ENCODE peak calls at places on chromosomes 6 and 20, in seven cellular contexts. One of them, this sample, is unnamed.

GRCh38 chr20:63619086-63619485 is 7.8 kb downstream of the GMEB2 start:
- DNase-seq in fibroblast of pulmonary artery: no peak
- DNase-seq in A673: no peak
- DNase-seq in mammary epithelial cell: no peak
- DNase-seq in colonic mucosa: no peak
- DNase-seq in testis: no peak
- DNase-seq in mucosa of descending colon: no peak
- DNase-seq in this sample: no peak

GRCh38 chr6:131561925-131562707 is 10.9 kb upstream of the ARG1 start:
- DNase-seq in fibroblast of pulmonary artery: no peak
- DNase-seq in A673: no peak
- DNase-seq in mammary epithelial cell: no peak
- DNase-seq in colonic mucosa: no peak
- DNase-seq in testis: no peak
- DNase-seq in mucosa of descending colon: no peak
- DNase-seq in this sample: peak

GRCh38 chr6:49506569-49507111 is 6.9 kb downstream of the GLYATL3 start:
- DNase-seq in fibroblast of pulmonary artery: no peak
- DNase-seq in A673: no peak
- DNase-seq in mammary epithelial cell: no peak
- DNase-seq in colonic mucosa: peak
- DNase-seq in testis: no peak
- DNase-seq in mucosa of descending colon: peak
- DNase-seq in this sample: no peak

GRCh38 chr20:35592339-35592960 is 23.2 kb upstream of the SPAG4 start:
- DNase-seq in fibroblast of pulmonary artery: no peak
- DNase-seq in A673: peak
- DNase-seq in mammary epithelial cell: no peak
- DNase-seq in colonic mucosa: no peak
- DNase-seq in testis: no peak
- DNase-seq in mucosa of descending colon: no peak
- DNase-seq in this sample: no peak

GRCh38 chr6:41785254-41785653 is 2.2 kb upstream of the TOMM6 start:
- DNase-seq in fibroblast of pulmonary artery: no peak
- DNase-seq in A673: no peak
- DNase-seq in mammary epithelial cell: no peak
- DNase-seq in colonic mucosa: no peak
- DNase-seq in testis: no peak
- DNase-seq in mucosa of descending colon: no peak
- DNase-seq in this sample: no peak

GRCh38 chr6:170514908-170515307 is 38.2 kb downstream of the PSMB1 start:
- DNase-seq in fibroblast of pulmonary artery: no peak
- DNase-seq in A673: no peak
- DNase-seq in mammary epithelial cell: no peak
- DNase-seq in colonic mucosa: no peak
- DNase-seq in testis: no peak
- DNase-seq in mucosa of descending colon: no peak
- DNase-seq in this sample: no peak

GRCh38 chr6:8707956-8708772 is 272.8 kb upstream of the SLC35B3 start:
- DNase-seq in fibroblast of pulmonary artery: peak
- DNase-seq in A673: peak
- DNase-seq in mammary epithelial cell: peak
- DNase-seq in colonic mucosa: peak
- DNase-seq in testis: no peak
- DNase-seq in mucosa of descending colon: peak
- DNase-seq in this sample: peak

GRCh38 chr6:157670466-157671186 is 152.4 kb upstream of the SNX9 start:
- DNase-seq in fibroblast of pulmonary artery: no peak
- DNase-seq in A673: no peak
- DNase-seq in mammary epithelial cell: no peak
- DNase-seq in colonic mucosa: peak
- DNase-seq in testis: no peak
- DNase-seq in mucosa of descending colon: no peak
- DNase-seq in this sample: peak

GRCh38 chr20:57991211-57991841 is 237.1 kb downstream of the ANKRD60 start:
- DNase-seq in fibroblast of pulmonary artery: no peak
- DNase-seq in A673: peak
- DNase-seq in mammary epithelial cell: peak
- DNase-seq in colonic mucosa: peak
- DNase-seq in testis: no peak
- DNase-seq in mucosa of descending colon: peak
- DNase-seq in this sample: peak

GRCh38 chr6:16355699-16356481 is 117.5 kb downstream of the GMPR start:
- DNase-seq in fibroblast of pulmonary artery: peak
- DNase-seq in A673: no peak
- DNase-seq in mammary epithelial cell: no peak
- DNase-seq in colonic mucosa: no peak
- DNase-seq in testis: no peak
- DNase-seq in mucosa of descending colon: no peak
- DNase-seq in this sample: peak

GRCh38 chr6:79079425-79080130 is 1.5 kb upstream of the PHIP start:
- DNase-seq in fibroblast of pulmonary artery: peak
- DNase-seq in A673: no peak
- DNase-seq in mammary epithelial cell: no peak
- DNase-seq in colonic mucosa: no peak
- DNase-seq in testis: no peak
- DNase-seq in mucosa of descending colon: no peak
- DNase-seq in this sample: peak

GRCh38 chr6:51753635-51754034 is 333.8 kb downstream of the PKHD1 start:
- DNase-seq in fibroblast of pulmonary artery: no peak
- DNase-seq in A673: peak
- DNase-seq in mammary epithelial cell: peak
- DNase-seq in colonic mucosa: peak
- DNase-seq in testis: peak
- DNase-seq in mucosa of descending colon: peak
- DNase-seq in this sample: no peak

GRCh38 chr6:100176321-100176950 is 182.4 kb upstream of the MCHR2 start:
- DNase-seq in fibroblast of pulmonary artery: peak
- DNase-seq in A673: peak
- DNase-seq in mammary epithelial cell: peak
- DNase-seq in colonic mucosa: no peak
- DNase-seq in testis: no peak
- DNase-seq in mucosa of descending colon: peak
- DNase-seq in this sample: peak

GRCh38 chr6:16909599-16910360 is 148.5 kb upstream of the ATXN1 start:
- DNase-seq in fibroblast of pulmonary artery: peak
- DNase-seq in A673: no peak
- DNase-seq in mammary epithelial cell: peak
- DNase-seq in colonic mucosa: no peak
- DNase-seq in testis: no peak
- DNase-seq in mucosa of descending colon: no peak
- DNase-seq in this sample: peak

GRCh38 chr6:158686791-158687381 is 37.0 kb downstream of the SYTL3 start:
- DNase-seq in fibroblast of pulmonary artery: no peak
- DNase-seq in A673: no peak
- DNase-seq in mammary epithelial cell: no peak
- DNase-seq in colonic mucosa: peak
- DNase-seq in testis: no peak
- DNase-seq in mucosa of descending colon: no peak
- DNase-seq in this sample: no peak

GRCh38 chr6:36243562-36244212 is 26.2 kb upstream of the PNPLA1 start:
- DNase-seq in fibroblast of pulmonary artery: no peak
- DNase-seq in A673: no peak
- DNase-seq in mammary epithelial cell: no peak
- DNase-seq in colonic mucosa: no peak
- DNase-seq in testis: no peak
- DNase-seq in mucosa of descending colon: no peak
- DNase-seq in this sample: no peak

GRCh38 chr6:34084591-34085280 is 61.2 kb downstream of the GRM4 start:
- DNase-seq in fibroblast of pulmonary artery: no peak
- DNase-seq in A673: no peak
- DNase-seq in mammary epithelial cell: no peak
- DNase-seq in colonic mucosa: no peak
- DNase-seq in testis: no peak
- DNase-seq in mucosa of descending colon: no peak
- DNase-seq in this sample: no peak

GRCh38 chr6:11710221-11710836 is 68.3 kb downstream of the ADTRP start:
- DNase-seq in fibroblast of pulmonary artery: no peak
- DNase-seq in A673: no peak
- DNase-seq in mammary epithelial cell: no peak
- DNase-seq in colonic mucosa: no peak
- DNase-seq in testis: no peak
- DNase-seq in mucosa of descending colon: no peak
- DNase-seq in this sample: no peak

GRCh38 chr6:125867483-125867935 is 76.7 kb downstream of the NCOA7 start:
- DNase-seq in fibroblast of pulmonary artery: peak
- DNase-seq in A673: peak
- DNase-seq in mammary epithelial cell: peak
- DNase-seq in colonic mucosa: no peak
- DNase-seq in testis: no peak
- DNase-seq in mucosa of descending colon: no peak
- DNase-seq in this sample: peak

GRCh38 chr20:33348136-33348937 is 53.0 kb downstream of the CDK5RAP1 start:
- DNase-seq in fibroblast of pulmonary artery: no peak
- DNase-seq in A673: no peak
- DNase-seq in mammary epithelial cell: no peak
- DNase-seq in colonic mucosa: no peak
- DNase-seq in testis: no peak
- DNase-seq in mucosa of descending colon: no peak
- DNase-seq in this sample: no peak

GRCh38 chr6:146361367-146361924 is 182.2 kb upstream of the RAB32 start:
- DNase-seq in fibroblast of pulmonary artery: peak
- DNase-seq in A673: peak
- DNase-seq in mammary epithelial cell: peak
- DNase-seq in colonic mucosa: no peak
- DNase-seq in testis: peak
- DNase-seq in mucosa of descending colon: peak
- DNase-seq in this sample: no peak

GRCh38 chr20:23152308-23152892 is 66.3 kb upstream of the CD93 start:
- DNase-seq in fibroblast of pulmonary artery: peak
- DNase-seq in A673: no peak
- DNase-seq in mammary epithelial cell: no peak
- DNase-seq in colonic mucosa: peak
- DNase-seq in testis: peak
- DNase-seq in mucosa of descending colon: no peak
- DNase-seq in this sample: peak

GRCh38 chr6:73585566-73586415 is 65.0 kb upstream of the EEF1A1 start:
- DNase-seq in fibroblast of pulmonary artery: peak
- DNase-seq in A673: peak
- DNase-seq in mammary epithelial cell: peak
- DNase-seq in colonic mucosa: peak
- DNase-seq in testis: peak
- DNase-seq in mucosa of descending colon: peak
- DNase-seq in this sample: peak

GRCh38 chr6:2111162-2111677 is 134.2 kb downstream of the GMDS start:
- DNase-seq in fibroblast of pulmonary artery: peak
- DNase-seq in A673: no peak
- DNase-seq in mammary epithelial cell: peak
- DNase-seq in colonic mucosa: no peak
- DNase-seq in testis: no peak
- DNase-seq in mucosa of descending colon: no peak
- DNase-seq in this sample: peak
- H3K4me3 ChIP-seq in fibroblast of pulmonary artery: no peak
- H3K4me3 ChIP-seq in A673: no peak
- H3K4me3 ChIP-seq in mammary epithelial cell: no peak
- H3K4me3 ChIP-seq in colonic mucosa: no peak
- H3K4me3 ChIP-seq in testis: no peak
- H3K4me3 ChIP-seq in mucosa of descending colon: no peak
- H3K4me3 ChIP-seq in this sample: no peak

GRCh38 chr6:166330612-166331011 is 11.7 kb downstream of the SFT2D1 start:
- DNase-seq in fibroblast of pulmonary artery: peak
- DNase-seq in A673: no peak
- DNase-seq in mammary epithelial cell: no peak
- DNase-seq in colonic mucosa: peak
- DNase-seq in testis: no peak
- DNase-seq in mucosa of descending colon: peak
- DNase-seq in this sample: peak
- TF ChIP-seq CTCF in fibroblast of pulmonary artery: peak
- TF ChIP-seq CTCF in A673: no peak
- TF ChIP-seq CTCF in mammary epithelial cell: no peak
- TF ChIP-seq CTCF in colonic mucosa: no peak
- TF ChIP-seq CTCF in testis: no peak
- TF ChIP-seq CTCF in mucosa of descending colon: no peak
- TF ChIP-seq CTCF in this sample: no peak

GRCh38 chr6:44658571-44658970 is 271.1 kb downstream of the CDC5L start:
- DNase-seq in fibroblast of pulmonary artery: no peak
- DNase-seq in A673: no peak
- DNase-seq in mammary epithelial cell: no peak
- DNase-seq in colonic mucosa: no peak
- DNase-seq in testis: no peak
- DNase-seq in mucosa of descending colon: no peak
- DNase-seq in this sample: no peak

GRCh38 chr6:44653761-44654218 is 266.3 kb downstream of the CDC5L start:
- DNase-seq in fibroblast of pulmonary artery: peak
- DNase-seq in A673: no peak
- DNase-seq in mammary epithelial cell: no peak
- DNase-seq in colonic mucosa: no peak
- DNase-seq in testis: no peak
- DNase-seq in mucosa of descending colon: no peak
- DNase-seq in this sample: peak

GRCh38 chr6:44657201-44657824 is 269.8 kb downstream of the CDC5L start:
- DNase-seq in fibroblast of pulmonary artery: peak
- DNase-seq in A673: no peak
- DNase-seq in mammary epithelial cell: no peak
- DNase-seq in colonic mucosa: no peak
- DNase-seq in testis: no peak
- DNase-seq in mucosa of descending colon: no peak
- DNase-seq in this sample: peak

GRCh38 chr6:44653091-44653490 is 265.6 kb downstream of the CDC5L start:
- DNase-seq in fibroblast of pulmonary artery: no peak
- DNase-seq in A673: no peak
- DNase-seq in mammary epithelial cell: no peak
- DNase-seq in colonic mucosa: no peak
- DNase-seq in testis: no peak
- DNase-seq in mucosa of descending colon: no peak
- DNase-seq in this sample: no peak

GRCh38 chr6:44655368-44656342 is 268.1 kb downstream of the CDC5L start:
- DNase-seq in fibroblast of pulmonary artery: peak
- DNase-seq in A673: peak
- DNase-seq in mammary epithelial cell: peak
- DNase-seq in colonic mucosa: peak
- DNase-seq in testis: peak
- DNase-seq in mucosa of descending colon: peak
- DNase-seq in this sample: peak
- H3K4me3 ChIP-seq in fibroblast of pulmonary artery: no peak
- H3K4me3 ChIP-seq in A673: no peak
- H3K4me3 ChIP-seq in mammary epithelial cell: no peak
- H3K4me3 ChIP-seq in colonic mucosa: no peak
- H3K4me3 ChIP-seq in testis: peak
- H3K4me3 ChIP-seq in mucosa of descending colon: no peak
- H3K4me3 ChIP-seq in this sample: no peak

DNA sequence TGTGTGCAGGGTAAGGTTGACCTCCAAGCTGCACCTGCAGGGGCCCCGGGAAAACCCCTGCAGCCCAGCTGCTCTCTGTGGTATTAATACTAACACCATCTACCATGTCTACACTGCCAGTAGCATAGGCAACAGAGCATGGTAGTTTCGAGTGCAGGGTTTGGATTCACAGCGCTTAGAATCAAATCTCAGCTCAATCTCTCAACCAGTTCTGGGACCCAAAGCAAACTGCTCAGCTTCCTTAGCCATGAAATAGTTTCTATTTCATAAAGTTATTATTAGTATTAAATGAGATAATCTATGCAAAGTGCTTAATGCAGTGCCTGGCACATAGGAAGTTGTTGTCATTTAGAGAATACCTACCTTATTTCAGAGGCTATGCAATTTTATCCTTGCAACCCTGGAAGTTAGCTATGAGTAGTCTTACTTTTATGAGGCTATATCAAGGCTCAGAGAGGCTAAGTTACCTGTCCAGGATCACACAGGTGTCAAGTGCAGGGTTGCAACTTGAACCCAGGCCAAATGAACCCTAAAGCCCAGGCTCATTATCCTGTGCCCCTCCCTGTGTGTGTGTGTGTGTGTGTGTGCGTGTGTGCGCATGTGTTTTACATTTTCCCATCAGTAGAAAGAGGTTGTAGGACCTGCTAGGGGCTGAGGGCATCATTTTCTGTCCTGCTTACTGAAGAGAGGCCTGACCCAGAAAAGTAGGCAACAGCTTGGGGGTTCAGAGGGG is 27.6 kb upstream of the MRPS18A start:
- DNase-seq in fibroblast of pulmonary artery: no peak
- DNase-seq in A673: no peak
- DNase-seq in mammary epithelial cell: no peak
- DNase-seq in colonic mucosa: no peak
- DNase-seq in testis: no peak
- DNase-seq in mucosa of descending colon: no peak
- DNase-seq in this sample: no peak
- TF ChIP-seq CTCF in fibroblast of pulmonary artery: no peak
- TF ChIP-seq CTCF in A673: no peak
- TF ChIP-seq CTCF in mammary epithelial cell: no peak
- TF ChIP-seq CTCF in colonic mucosa: no peak
- TF ChIP-seq CTCF in testis: no peak
- TF ChIP-seq CTCF in mucosa of descending colon: no peak
- TF ChIP-seq CTCF in this sample: no peak

This sample was measured in fibroblast of villous mesenchyme.